ENCODE peak calls at places on chromosomes 4 and X, in six cellular contexts. One of them, this sample, is unnamed.
A peak's percentile ranks its signal among the peaks of the same experiment; 100 is the strongest.

GRCh38 chr4:162557516-162558106 is 393.8 kb upstream of the FSTL5 start:
- ATAC-seq in GM12878: peak; percentile 85
- ATAC-seq in upper lobe of left lung: no peak
- ATAC-seq in K562: no peak
- ATAC-seq in A549: no peak
- ATAC-seq in HepG2: no peak
- ATAC-seq in this sample: no peak

GRCh38 chr4:71004281-71004851 is 10.9 kb downstream of the DCK start:
- ATAC-seq in HepG2: peak; percentile 56
- ATAC-seq in upper lobe of left lung: no peak
- ATAC-seq in K562: peak; percentile 64
- ATAC-seq in GM12878: peak; percentile 74
- ATAC-seq in A549: no peak
- ATAC-seq in this sample: no peak

GRCh38 chr4:8238061-8238511 is 31.5 kb upstream of the HTRA3 start:
- ATAC-seq in GM12878: peak; percentile 55
- ATAC-seq in upper lobe of left lung: no peak
- ATAC-seq in K562: no peak
- ATAC-seq in A549: no peak
- ATAC-seq in HepG2: peak; percentile 1
- ATAC-seq in this sample: no peak

GRCh38 chrX:46666831-46667230 is 92.1 kb downstream of the SLC9A7 start:
- ATAC-seq in K562: no peak
- ATAC-seq in GM12878: no peak
- ATAC-seq in upper lobe of left lung: no peak
- ATAC-seq in A549: no peak
- ATAC-seq in HepG2: no peak
- ATAC-seq in this sample: no peak

GRCh38 chr4:152424980-152425379 is 110.9 kb downstream of the FBXW7 start:
- ATAC-seq in GM12878: no peak
- ATAC-seq in K562: no peak
- ATAC-seq in upper lobe of left lung: peak; percentile 74
- ATAC-seq in HepG2: no peak
- ATAC-seq in A549: no peak
- ATAC-seq in this sample: no peak

GRCh38 chrX:71543316-71543715 is 10.4 kb downstream of the OGT start:
- ATAC-seq in K562: no peak
- ATAC-seq in HepG2: no peak
- ATAC-seq in GM12878: peak; percentile 4
- ATAC-seq in upper lobe of left lung: peak; percentile 53
- ATAC-seq in A549: peak; percentile 59
- ATAC-seq in this sample: peak; percentile 46

GRCh38 chr4:5893013-5893580 is at the start of gene CRMP1:
- ATAC-seq in HepG2: no peak
- ATAC-seq in GM12878: no peak
- ATAC-seq in upper lobe of left lung: peak; percentile 65
- ATAC-seq in A549: no peak
- ATAC-seq in K562: no peak
- ATAC-seq in this sample: peak; percentile 26

GRCh38 chrX:30864383-30864785 is 24.7 kb downstream of the TAB3 start:
- ATAC-seq in A549: no peak
- ATAC-seq in GM12878: no peak
- ATAC-seq in upper lobe of left lung: peak; percentile 80
- ATAC-seq in HepG2: no peak
- ATAC-seq in K562: no peak
- ATAC-seq in this sample: peak; percentile 75

GRCh38 chrX:19846995-19847790 is 40.2 kb downstream of the SH3KBP1 start:
- ATAC-seq in GM12878: peak; percentile 55
- ATAC-seq in A549: peak; percentile 83
- ATAC-seq in upper lobe of left lung: peak; percentile 92
- ATAC-seq in K562: peak; percentile 51
- ATAC-seq in HepG2: no peak
- ATAC-seq in this sample: peak; percentile 72

GRCh38 chr4:152064753-152065152 is 303.9 kb upstream of the GATB start:
- ATAC-seq in upper lobe of left lung: no peak
- ATAC-seq in K562: no peak
- ATAC-seq in GM12878: no peak
- ATAC-seq in A549: no peak
- ATAC-seq in HepG2: no peak
- ATAC-seq in this sample: no peak

GRCh38 chr4:150962245-150962644 is 52.8 kb downstream of the LRBA start:
- ATAC-seq in GM12878: peak; percentile 95
- ATAC-seq in HepG2: no peak
- ATAC-seq in A549: no peak
- ATAC-seq in K562: peak; percentile 45
- ATAC-seq in upper lobe of left lung: no peak
- ATAC-seq in this sample: no peak

GRCh38 chr4:6137027-6137746 is 63.2 kb downstream of the JAKMIP1 start:
- ATAC-seq in A549: no peak
- ATAC-seq in HepG2: no peak
- ATAC-seq in GM12878: no peak
- ATAC-seq in K562: no peak
- ATAC-seq in upper lobe of left lung: no peak
- ATAC-seq in this sample: no peak

GRCh38 chrX:39152106-39152649 is 350.9 kb downstream of the MID1IP1 start:
- ATAC-seq in GM12878: peak; percentile 80
- ATAC-seq in K562: peak; percentile 96
- ATAC-seq in HepG2: peak; percentile 79
- ATAC-seq in A549: no peak
- ATAC-seq in upper lobe of left lung: no peak
- ATAC-seq in this sample: no peak

GRCh38 chrX:52933976-52934703 is 24.2 kb downstream of the FAM156A start:
- ATAC-seq in HepG2: no peak
- ATAC-seq in upper lobe of left lung: no peak
- ATAC-seq in K562: no peak
- ATAC-seq in GM12878: peak; percentile 59
- ATAC-seq in A549: no peak
- ATAC-seq in this sample: peak; percentile 20

GRCh38 chr4:111404673-111405072 is 740.6 kb upstream of the FAM241A start:
- ATAC-seq in A549: no peak
- ATAC-seq in K562: no peak
- ATAC-seq in GM12878: no peak
- ATAC-seq in upper lobe of left lung: no peak
- ATAC-seq in HepG2: no peak
- ATAC-seq in this sample: no peak

GRCh38 chr4:169143335-169143734 is 127.4 kb downstream of the SH3RF1 start:
- ATAC-seq in A549: no peak
- ATAC-seq in upper lobe of left lung: no peak
- ATAC-seq in HepG2: no peak
- ATAC-seq in K562: no peak
- ATAC-seq in GM12878: no peak
- ATAC-seq in this sample: no peak

GRCh38 chr4:47510506-47511143 is 25.6 kb downstream of the ATP10D start:
- ATAC-seq in upper lobe of left lung: peak; percentile 79
- ATAC-seq in A549: no peak
- ATAC-seq in HepG2: no peak
- ATAC-seq in GM12878: peak; percentile 94
- ATAC-seq in K562: no peak
- ATAC-seq in this sample: no peak

GRCh38 chr4:145545538-145546224 is 64.0 kb downstream of the SMAD1 start:
- ATAC-seq in HepG2: no peak
- ATAC-seq in A549: peak; percentile 77
- ATAC-seq in K562: no peak
- ATAC-seq in GM12878: no peak
- ATAC-seq in upper lobe of left lung: peak; percentile 55
- ATAC-seq in this sample: peak; percentile 65

GRCh38 chr4:8329859-8330761 is 60.6 kb downstream of the HTRA3 start:
- ATAC-seq in GM12878: no peak
- ATAC-seq in HepG2: no peak
- ATAC-seq in A549: no peak
- ATAC-seq in upper lobe of left lung: peak; percentile 4
- ATAC-seq in K562: no peak
- ATAC-seq in this sample: peak; percentile 7

GRCh38 chrX:82734140-82734539 is 774.0 kb upstream of the POU3F4 start:
- ATAC-seq in A549: no peak
- ATAC-seq in upper lobe of left lung: no peak
- ATAC-seq in GM12878: peak; percentile 81
- ATAC-seq in HepG2: no peak
- ATAC-seq in K562: no peak
- ATAC-seq in this sample: no peak

GRCh38 chr4:159867673-159868072 is 764.8 kb downstream of the RAPGEF2 start:
- ATAC-seq in K562: no peak
- ATAC-seq in A549: no peak
- ATAC-seq in GM12878: no peak
- ATAC-seq in upper lobe of left lung: no peak
- ATAC-seq in HepG2: no peak
- ATAC-seq in this sample: no peak

GRCh38 chrX:139758809-139759208 is 50.8 kb upstream of the MCF2 start:
- ATAC-seq in HepG2: no peak
- ATAC-seq in GM12878: no peak
- ATAC-seq in K562: peak; percentile 42
- ATAC-seq in upper lobe of left lung: no peak
- ATAC-seq in A549: no peak
- ATAC-seq in this sample: no peak

GRCh38 chr4:25446611-25447010 is 69.5 kb downstream of the ANAPC4 start:
- ATAC-seq in upper lobe of left lung: peak; percentile 20
- ATAC-seq in GM12878: no peak
- ATAC-seq in K562: no peak
- ATAC-seq in A549: no peak
- ATAC-seq in HepG2: no peak
- ATAC-seq in this sample: no peak
- TF ChIP-seq EP300 in upper lobe of left lung: peak; percentile 90
- TF ChIP-seq EP300 in GM12878: no peak
- TF ChIP-seq EP300 in K562: no peak
- TF ChIP-seq EP300 in A549: no peak
- TF ChIP-seq EP300 in HepG2: no peak
- TF ChIP-seq EP300 in this sample: no peak

GRCh38 chr4:122827899-122828601 is 1.4 kb downstream of the FGF2 start:
- ATAC-seq in GM12878: peak; percentile 93
- ATAC-seq in A549: peak; percentile 66
- ATAC-seq in HepG2: peak; percentile 84
- ATAC-seq in K562: peak; percentile 74
- ATAC-seq in upper lobe of left lung: peak; percentile 62
- ATAC-seq in this sample: peak; percentile 63
- TF ChIP-seq POLR2A in GM12878: no peak
- TF ChIP-seq POLR2A in A549: no peak
- TF ChIP-seq POLR2A in HepG2: no peak
- TF ChIP-seq POLR2A in K562: no peak
- TF ChIP-seq POLR2A in upper lobe of left lung: no peak
- TF ChIP-seq POLR2A in this sample: no peak

DNA sequence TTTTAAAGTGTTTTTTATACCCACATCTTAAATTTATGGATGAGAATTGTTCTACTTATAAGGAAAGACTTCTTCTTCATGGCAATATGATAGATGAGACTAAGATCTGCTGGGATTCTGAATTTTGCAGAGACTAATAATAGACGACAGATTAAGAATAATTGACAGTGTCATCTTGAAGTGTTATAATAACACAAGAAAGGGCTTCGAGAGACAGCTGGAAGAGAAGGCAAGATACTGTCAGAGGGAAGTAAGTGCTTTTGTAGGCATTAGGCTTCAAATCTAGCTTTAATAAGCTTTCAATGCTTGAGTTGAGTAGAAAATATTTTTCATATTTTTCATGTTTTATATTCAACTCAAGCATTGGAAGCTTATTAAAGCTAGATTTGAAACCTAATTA is 797.6 kb upstream of the PABPC4L start:
- ATAC-seq in GM12878: no peak
- ATAC-seq in upper lobe of left lung: no peak
- ATAC-seq in A549: no peak
- ATAC-seq in HepG2: no peak
- ATAC-seq in K562: no peak
- ATAC-seq in this sample: no peak
- TF ChIP-seq EP300 in GM12878: no peak
- TF ChIP-seq EP300 in upper lobe of left lung: no peak
- TF ChIP-seq EP300 in A549: no peak
- TF ChIP-seq EP300 in HepG2: no peak
- TF ChIP-seq EP300 in K562: no peak
- TF ChIP-seq EP300 in this sample: no peak

GRCh38 chr4:95835672-95836071 is 4.2 kb upstream of the PDHA2 start:
- ATAC-seq in A549: no peak
- ATAC-seq in GM12878: peak; percentile 43
- ATAC-seq in upper lobe of left lung: no peak
- ATAC-seq in HepG2: no peak
- ATAC-seq in K562: no peak
- ATAC-seq in this sample: no peak
- TF ChIP-seq POLR2A in A549: no peak
- TF ChIP-seq POLR2A in GM12878: no peak
- TF ChIP-seq POLR2A in upper lobe of left lung: no peak
- TF ChIP-seq POLR2A in HepG2: no peak
- TF ChIP-seq POLR2A in K562: no peak
- TF ChIP-seq POLR2A in this sample: no peak

DNA sequence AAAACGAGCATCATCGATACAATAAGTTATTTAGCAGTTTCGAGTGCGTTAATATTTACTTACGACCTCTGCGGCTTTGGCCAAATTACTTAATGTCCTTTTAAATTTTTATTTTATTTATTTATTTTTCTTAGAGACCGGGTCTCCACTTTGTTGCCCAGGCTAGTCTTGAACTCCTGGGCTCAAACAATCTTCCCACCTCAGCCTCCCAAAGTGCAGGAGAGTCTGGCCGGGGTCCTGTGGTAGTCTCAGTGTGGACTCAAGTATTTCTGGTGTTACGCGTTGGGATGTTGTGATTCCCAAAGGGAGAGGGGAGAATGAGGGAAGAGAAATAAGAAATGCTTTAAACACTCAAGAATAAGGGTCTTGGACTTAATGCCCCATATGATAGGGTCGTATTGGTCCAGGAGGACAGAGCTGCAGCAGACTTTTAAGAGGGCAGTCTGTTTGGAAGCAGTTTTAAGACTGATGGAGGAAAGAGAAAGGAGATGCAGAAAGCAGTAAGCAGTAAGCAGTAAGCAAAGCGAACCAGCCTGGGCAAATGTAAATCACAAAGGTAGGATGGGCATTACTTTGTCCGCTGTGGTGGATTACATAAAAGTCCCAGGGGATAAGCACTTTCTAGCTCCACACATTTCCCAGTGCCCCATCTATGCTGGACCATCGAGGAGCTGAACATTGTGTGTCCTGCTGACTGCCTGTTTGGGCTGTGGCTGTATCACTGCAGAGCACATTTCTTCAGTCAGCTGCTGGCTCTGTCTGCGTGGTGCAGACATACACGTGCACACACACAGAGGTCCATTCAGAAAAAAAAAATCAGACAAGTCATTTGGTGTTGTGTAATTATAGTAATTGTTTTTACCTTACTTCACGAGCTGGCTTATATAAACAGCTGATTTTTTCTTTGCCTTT is 767 bp upstream of the PDLIM3 start:
- ATAC-seq in HepG2: peak; percentile 15
- ATAC-seq in upper lobe of left lung: peak; percentile 60
- ATAC-seq in A549: no peak
- ATAC-seq in GM12878: no peak
- ATAC-seq in K562: no peak
- ATAC-seq in this sample: peak; percentile 76
- TF ChIP-seq EP300 in HepG2: no peak
- TF ChIP-seq EP300 in upper lobe of left lung: no peak
- TF ChIP-seq EP300 in A549: no peak
- TF ChIP-seq EP300 in GM12878: no peak
- TF ChIP-seq EP300 in K562: no peak
- TF ChIP-seq EP300 in this sample: no peak

This sample was measured in gastroesophageal sphincter.